ENCODE peak calls at places on chromosomes 16 and 17, in six cellular contexts. T is mesothelial cell of epicardium, C is upper lobe of right lung, I is SK-N-SH, R is AG10803, B is esophagus squamous epithelium. Z is an unnamed sample.

GRCh38 chr17:57294629-57295501 is 38.5 kb downstream of the MSI2 start:
- DNase-seq in T (no peak), C (no peak), I (peak), R (no peak), B (no peak), Z (peak)

GRCh38 chr17:12995896-12996295 is 21.9 kb downstream of the ELAC2 start:
- DNase-seq in T (no peak), C (no peak), I (no peak), R (no peak), B (no peak), Z (no peak)

GRCh38 chr17:65696739-65697394 is 135.4 kb upstream of the AXIN2 start:
- DNase-seq in T (no peak), C (no peak), I (no peak), R (peak), B (no peak), Z (no peak)

GRCh38 chr16:10172848-10173655 is 9.2 kb downstream of the GRIN2A start:
- DNase-seq in T (no peak), C (no peak), I (no peak), R (peak), B (no peak), Z (no peak)

GRCh38 chr17:27531469-27531948 is 75.3 kb downstream of the KSR1 start:
- DNase-seq in T (no peak), C (no peak), I (no peak), R (no peak), B (no peak), Z (no peak)

GRCh38 chr16:630024-630814 is 566 bp upstream of the WFIKKN1 start:
- DNase-seq in T (no peak), C (peak), I (no peak), R (no peak), B (no peak), Z (peak)

GRCh38 chr17:4531988-4532736 is 23.0 kb downstream of the MYBBP1A start:
- DNase-seq in T (no peak), C (no peak), I (no peak), R (no peak), B (no peak), Z (no peak)

GRCh38 chr17:21375757-21376584 is at the start of gene KCNJ12:
- DNase-seq in T (peak), C (no peak), I (peak), R (peak), B (no peak), Z (peak)

GRCh38 chr17:31680126-31680525 is 178.9 kb downstream of the COPRS start:
- DNase-seq in T (no peak), C (no peak), I (no peak), R (no peak), B (no peak), Z (no peak)

GRCh38 chr16:84144301-84144858 is 597 bp downstream of the HSDL1 start:
- DNase-seq in T (peak), C (peak), I (peak), R (no peak), B (no peak), Z (peak)

GRCh38 chr16:8882725-8883377 is 700 bp downstream of the LITAFD start:
- DNase-seq in T (no peak), C (no peak), I (no peak), R (no peak), B (no peak), Z (no peak)

GRCh38 chr16:27903046-27903655 is 160.4 kb downstream of the GSG1L start:
- DNase-seq in T (no peak), C (no peak), I (no peak), R (no peak), B (no peak), Z (no peak)

GRCh38 chr16:49513040-49513439 is 139.4 kb downstream of the C16orf78 start:
- DNase-seq in T (no peak), C (peak), I (peak), R (no peak), B (no peak), Z (no peak)

GRCh38 chr17:61208301-61209098 is 191.1 kb upstream of the TBX2 start:
- DNase-seq in T (no peak), C (no peak), I (no peak), R (no peak), B (no peak), Z (no peak)

GRCh38 chr16:860891-861290 is 60.4 kb upstream of the GNG13 start:
- DNase-seq in T (no peak), C (no peak), I (no peak), R (no peak), B (no peak), Z (no peak)

GRCh38 chr17:58121925-58122324 is 26.3 kb upstream of the OR4D1 start:
- DNase-seq in T (no peak), C (no peak), I (peak), R (peak), B (no peak), Z (no peak)

GRCh38 chr17:4556996-4557395 is 1.8 kb upstream of the MYBBP1A start:
- DNase-seq in T (no peak), C (no peak), I (no peak), R (no peak), B (no peak), Z (no peak)

GRCh38 chr17:50364715-50365114 is 8.3 kb downstream of the MRPL27 start:
- DNase-seq in T (no peak), C (no peak), I (no peak), R (peak), B (no peak), Z (no peak)

GRCh38 chr16:81553814-81554675 is 109.4 kb downstream of the CMIP start:
- DNase-seq in T (no peak), C (peak), I (no peak), R (no peak), B (no peak), Z (no peak)

GRCh38 chr17:54948380-54948779 is 20.1 kb downstream of the COX11 start:
- DNase-seq in T (no peak), C (no peak), I (no peak), R (peak), B (no peak), Z (no peak)

GRCh38 chr17:71378741-71379140 is 742.1 kb upstream of the SOX9 start:
- DNase-seq in T (no peak), C (no peak), I (no peak), R (no peak), B (no peak), Z (no peak)

GRCh38 chr17:71378036-71378435 is 742.8 kb upstream of the SOX9 start:
- DNase-seq in T (no peak), C (no peak), I (no peak), R (peak), B (no peak), Z (no peak)

GRCh38 chr17:71380535-71380934 is 740.3 kb upstream of the SOX9 start:
- DNase-seq in T (no peak), C (no peak), I (no peak), R (no peak), B (no peak), Z (no peak)

GRCh38 chr17:71379512-71379911 is 741.3 kb upstream of the SOX9 start:
- DNase-seq in T (no peak), C (no peak), I (no peak), R (no peak), B (no peak), Z (no peak)

GRCh38 chr17:71375948-71376347 is 744.9 kb upstream of the SOX9 start:
- DNase-seq in T (no peak), C (no peak), I (no peak), R (no peak), B (no peak), Z (no peak)
- TF ChIP-seq CTCF in T (no peak), C (no peak), I (no peak), R (no peak), B (no peak), Z (no peak)

GRCh38 chr16:89565256-89565505 is 4.7 kb downstream of the RPL13 start:
- DNase-seq in T (no peak), C (no peak), I (peak), R (no peak), B (no peak), Z (no peak)

GRCh38 chr16:89563639-89564392 is 3.3 kb downstream of the RPL13 start:
- DNase-seq in T (no peak), C (no peak), I (no peak), R (no peak), B (no peak), Z (no peak)

GRCh38 chr16:89564476-89565255 is 4.2 kb downstream of the RPL13 start:
- DNase-seq in T (no peak), C (no peak), I (no peak), R (no peak), B (no peak), Z (no peak)

GRCh38 chr16:89567656-89568594 is 7.4 kb downstream of the RPL13 start:
- DNase-seq in T (no peak), C (no peak), I (no peak), R (no peak), B (no peak), Z (no peak)

DNA sequence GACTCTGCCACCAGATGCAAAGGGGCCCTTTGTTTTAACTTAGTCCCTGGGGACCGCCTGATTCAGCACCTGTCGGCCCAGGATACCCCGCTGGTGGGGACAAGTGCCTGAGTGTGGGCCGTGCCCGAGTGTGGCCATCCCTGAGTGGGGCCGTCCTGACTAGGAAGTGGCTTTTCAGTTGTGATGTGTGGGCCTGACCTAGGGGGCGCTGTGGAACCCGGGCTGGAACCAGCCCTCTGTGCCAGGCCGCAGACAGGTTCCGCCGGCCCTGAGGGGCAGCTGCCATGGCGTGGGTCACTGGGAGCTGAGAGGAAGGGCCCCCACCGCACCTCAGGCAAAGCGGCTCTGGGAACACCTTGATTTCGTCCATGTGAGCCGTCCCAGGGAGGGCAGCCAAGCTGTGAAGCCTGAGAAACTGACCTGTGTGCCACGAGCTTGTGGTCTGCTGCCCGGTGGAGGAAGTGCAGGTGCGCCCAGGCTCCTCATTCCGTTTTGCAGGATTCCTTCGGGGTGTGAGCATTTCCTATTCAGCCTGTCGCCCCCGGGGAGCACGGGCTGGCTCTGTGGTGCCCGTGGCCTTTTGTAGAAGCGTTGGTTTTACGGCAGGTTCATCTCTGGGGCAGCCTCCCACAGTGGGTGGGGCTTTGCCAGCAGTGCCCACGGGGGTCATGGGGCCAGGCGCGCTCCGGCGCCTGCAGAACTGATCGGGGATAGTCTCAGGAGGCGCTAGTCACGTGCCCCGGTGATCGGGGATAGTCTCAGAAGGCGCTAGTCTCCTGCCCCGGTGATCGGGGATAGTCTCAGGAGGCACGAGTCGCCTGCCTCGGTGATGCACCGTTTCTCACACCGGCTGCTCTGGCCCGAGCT is 5.3 kb downstream of the RPL13 start:
- DNase-seq in T (peak), C (peak), I (peak), R (no peak), B (no peak), Z (peak)
- TF ChIP-seq CTCF in T (peak), C (peak), I (peak), R (peak), B (peak), Z (peak)

GRCh38 chr17:68060336-68060735 is 24.8 kb downstream of the KPNA2 start:
- DNase-seq in T (no peak), C (no peak), I (no peak), R (no peak), B (no peak), Z (no peak)
- TF ChIP-seq CTCF in T (no peak), C (no peak), I (no peak), R (no peak), B (no peak), Z (no peak)

GRCh38 chr17:78800132-78800931 is 18.3 kb upstream of the CYTH1 start:
- DNase-seq in T (no peak), C (no peak), I (no peak), R (no peak), B (no peak), Z (no peak)
- TF ChIP-seq CTCF in T (no peak), C (no peak), I (no peak), R (no peak), B (no peak), Z (no peak)

GRCh38 chr17:29617481-29618271 is 5.0 kb downstream of the CORO6 start:
- DNase-seq in T (no peak), C (peak), I (no peak), R (peak), B (no peak), Z (peak)
- TF ChIP-seq CTCF in T (peak), C (peak), I (no peak), R (peak), B (peak), Z (peak)